ENCODE peak calls at places on chromosomes 16 and 17, in eight cellular contexts. One of them, this sample, is unnamed.

GRCh38 chr16:65121870-65122723 is at the start of gene CDH11:
- DNase-seq in NCI-H1417 treated with DMSO at 0.1 percent for 48 hours: no peak
- DNase-seq in stimulated activated CD8-positive, alpha-beta memory T cell treated with anti-CD3 and anti-CD28 coated beads, Interleukin-4, amount 100 ng/mL, for 4 hours: no peak
- DNase-seq in amygdala: no peak
- DNase-seq in left ventricle myocardium inferior: peak
- DNase-seq in HCT116: no peak
- DNase-seq in MV-4-11: no peak
- DNase-seq in kidney epithelial cell: no peak
- DNase-seq in this sample: peak

GRCh38 chr16:19424478-19424877 is 6.8 kb downstream of the TMC5 start:
- DNase-seq in NCI-H1417 treated with DMSO at 0.1 percent for 48 hours: no peak
- DNase-seq in stimulated activated CD8-positive, alpha-beta memory T cell treated with anti-CD3 and anti-CD28 coated beads, Interleukin-4, amount 100 ng/mL, for 4 hours: no peak
- DNase-seq in amygdala: no peak
- DNase-seq in left ventricle myocardium inferior: no peak
- DNase-seq in HCT116: no peak
- DNase-seq in MV-4-11: no peak
- DNase-seq in kidney epithelial cell: no peak
- DNase-seq in this sample: no peak

GRCh38 chr17:68048996-68049395 is 13.5 kb downstream of the KPNA2 start:
- DNase-seq in NCI-H1417 treated with DMSO at 0.1 percent for 48 hours: no peak
- DNase-seq in stimulated activated CD8-positive, alpha-beta memory T cell treated with anti-CD3 and anti-CD28 coated beads, Interleukin-4, amount 100 ng/mL, for 4 hours: no peak
- DNase-seq in amygdala: no peak
- DNase-seq in left ventricle myocardium inferior: no peak
- DNase-seq in HCT116: peak
- DNase-seq in MV-4-11: no peak
- DNase-seq in kidney epithelial cell: no peak
- DNase-seq in this sample: no peak

GRCh38 chr17:80940171-80941123 is 51.2 kb upstream of the CHMP6 start:
- DNase-seq in NCI-H1417 treated with DMSO at 0.1 percent for 48 hours: no peak
- DNase-seq in stimulated activated CD8-positive, alpha-beta memory T cell treated with anti-CD3 and anti-CD28 coated beads, Interleukin-4, amount 100 ng/mL, for 4 hours: no peak
- DNase-seq in amygdala: no peak
- DNase-seq in left ventricle myocardium inferior: no peak
- DNase-seq in HCT116: no peak
- DNase-seq in MV-4-11: peak
- DNase-seq in kidney epithelial cell: no peak
- DNase-seq in this sample: no peak

GRCh38 chr17:33696102-33696501 is 403.0 kb upstream of the ASIC2 start:
- DNase-seq in NCI-H1417 treated with DMSO at 0.1 percent for 48 hours: no peak
- DNase-seq in stimulated activated CD8-positive, alpha-beta memory T cell treated with anti-CD3 and anti-CD28 coated beads, Interleukin-4, amount 100 ng/mL, for 4 hours: no peak
- DNase-seq in amygdala: no peak
- DNase-seq in left ventricle myocardium inferior: no peak
- DNase-seq in HCT116: no peak
- DNase-seq in MV-4-11: no peak
- DNase-seq in kidney epithelial cell: no peak
- DNase-seq in this sample: no peak

GRCh38 chr16:9363520-9363919 is 272.1 kb downstream of the HAPSTR1 start:
- DNase-seq in NCI-H1417 treated with DMSO at 0.1 percent for 48 hours: no peak
- DNase-seq in stimulated activated CD8-positive, alpha-beta memory T cell treated with anti-CD3 and anti-CD28 coated beads, Interleukin-4, amount 100 ng/mL, for 4 hours: no peak
- DNase-seq in amygdala: no peak
- DNase-seq in left ventricle myocardium inferior: no peak
- DNase-seq in HCT116: no peak
- DNase-seq in MV-4-11: no peak
- DNase-seq in kidney epithelial cell: no peak
- DNase-seq in this sample: no peak

GRCh38 chr17:78414178-78415162 is 36.0 kb downstream of the PGS1 start:
- DNase-seq in NCI-H1417 treated with DMSO at 0.1 percent for 48 hours: no peak
- DNase-seq in stimulated activated CD8-positive, alpha-beta memory T cell treated with anti-CD3 and anti-CD28 coated beads, Interleukin-4, amount 100 ng/mL, for 4 hours: peak
- DNase-seq in amygdala: no peak
- DNase-seq in left ventricle myocardium inferior: no peak
- DNase-seq in HCT116: no peak
- DNase-seq in MV-4-11: peak
- DNase-seq in kidney epithelial cell: no peak
- DNase-seq in this sample: no peak

GRCh38 chr16:57539072-57539796 is 2.9 kb upstream of the CCDC102A start:
- DNase-seq in NCI-H1417 treated with DMSO at 0.1 percent for 48 hours: no peak
- DNase-seq in stimulated activated CD8-positive, alpha-beta memory T cell treated with anti-CD3 and anti-CD28 coated beads, Interleukin-4, amount 100 ng/mL, for 4 hours: no peak
- DNase-seq in amygdala: no peak
- DNase-seq in left ventricle myocardium inferior: no peak
- DNase-seq in HCT116: no peak
- DNase-seq in MV-4-11: peak
- DNase-seq in kidney epithelial cell: no peak
- DNase-seq in this sample: no peak

GRCh38 chr16:35102780-35103403 is 1643.5 kb downstream of the TP53TG3F start:
- DNase-seq in NCI-H1417 treated with DMSO at 0.1 percent for 48 hours: no peak
- DNase-seq in stimulated activated CD8-positive, alpha-beta memory T cell treated with anti-CD3 and anti-CD28 coated beads, Interleukin-4, amount 100 ng/mL, for 4 hours: no peak
- DNase-seq in amygdala: no peak
- DNase-seq in left ventricle myocardium inferior: no peak
- DNase-seq in HCT116: no peak
- DNase-seq in MV-4-11: no peak
- DNase-seq in kidney epithelial cell: no peak
- DNase-seq in this sample: no peak

GRCh38 chr17:45144199-45145034 is 3.9 kb upstream of the HEXIM1 start:
- DNase-seq in NCI-H1417 treated with DMSO at 0.1 percent for 48 hours: no peak
- DNase-seq in stimulated activated CD8-positive, alpha-beta memory T cell treated with anti-CD3 and anti-CD28 coated beads, Interleukin-4, amount 100 ng/mL, for 4 hours: no peak
- DNase-seq in amygdala: no peak
- DNase-seq in left ventricle myocardium inferior: peak
- DNase-seq in HCT116: no peak
- DNase-seq in MV-4-11: no peak
- DNase-seq in kidney epithelial cell: no peak
- DNase-seq in this sample: no peak

GRCh38 chr16:65069766-65070165 is 52.1 kb downstream of the CDH11 start:
- DNase-seq in NCI-H1417 treated with DMSO at 0.1 percent for 48 hours: no peak
- DNase-seq in stimulated activated CD8-positive, alpha-beta memory T cell treated with anti-CD3 and anti-CD28 coated beads, Interleukin-4, amount 100 ng/mL, for 4 hours: no peak
- DNase-seq in amygdala: no peak
- DNase-seq in left ventricle myocardium inferior: no peak
- DNase-seq in HCT116: no peak
- DNase-seq in MV-4-11: no peak
- DNase-seq in kidney epithelial cell: no peak
- DNase-seq in this sample: no peak

GRCh38 chr16:8611886-8612595 is 9.5 kb upstream of the METTL22 start:
- DNase-seq in NCI-H1417 treated with DMSO at 0.1 percent for 48 hours: no peak
- DNase-seq in stimulated activated CD8-positive, alpha-beta memory T cell treated with anti-CD3 and anti-CD28 coated beads, Interleukin-4, amount 100 ng/mL, for 4 hours: no peak
- DNase-seq in amygdala: no peak
- DNase-seq in left ventricle myocardium inferior: no peak
- DNase-seq in HCT116: no peak
- DNase-seq in MV-4-11: no peak
- DNase-seq in kidney epithelial cell: no peak
- DNase-seq in this sample: no peak

GRCh38 chr17:3888343-3889171 is 4.3 kb downstream of the CAMKK1 start:
- DNase-seq in NCI-H1417 treated with DMSO at 0.1 percent for 48 hours: no peak
- DNase-seq in stimulated activated CD8-positive, alpha-beta memory T cell treated with anti-CD3 and anti-CD28 coated beads, Interleukin-4, amount 100 ng/mL, for 4 hours: no peak
- DNase-seq in amygdala: no peak
- DNase-seq in left ventricle myocardium inferior: peak
- DNase-seq in HCT116: peak
- DNase-seq in MV-4-11: peak
- DNase-seq in kidney epithelial cell: peak
- DNase-seq in this sample: peak

GRCh38 chr17:17994271-17994670 is 21.6 kb downstream of the DRC3 start:
- DNase-seq in NCI-H1417 treated with DMSO at 0.1 percent for 48 hours: no peak
- DNase-seq in stimulated activated CD8-positive, alpha-beta memory T cell treated with anti-CD3 and anti-CD28 coated beads, Interleukin-4, amount 100 ng/mL, for 4 hours: no peak
- DNase-seq in amygdala: no peak
- DNase-seq in left ventricle myocardium inferior: peak
- DNase-seq in HCT116: peak
- DNase-seq in MV-4-11: no peak
- DNase-seq in kidney epithelial cell: no peak
- DNase-seq in this sample: no peak

This sample was measured in GM04504.